ENCODE peak calls at places on chromosomes 12 and 14, in seven cellular contexts. K is A549, M is prostate gland, C is progenitor cell of endocrine pancreas, J is WTC11, L is GM13977, A is HFF-Myc. G is an unnamed sample.

GRCh38 chr12:13154027-13154538 is 42.4 kb upstream of the EMP1 start:
- DNase-seq in L (peak; percentile 23), J (no peak), M (no peak), C (no peak), A (no peak), K (no peak), G (no peak)

GRCh38 chr12:64806593-64806992 is 17.9 kb upstream of the TBC1D30 start:
- DNase-seq in A (peak; percentile 47), M (no peak), J (no peak), L (no peak), K (no peak), C (no peak), G (no peak)

GRCh38 chr12:84661732-84662326 is 250.8 kb downstream of the SLC6A15 start:
- DNase-seq in L (no peak), K (no peak), C (no peak), A (peak; percentile 21), M (no peak), J (no peak), G (no peak)

GRCh38 chr12:20601668-20602280 is 93.4 kb upstream of the SLCO1C1 start:
- DNase-seq in M (no peak), A (no peak), J (no peak), K (peak; percentile 18), L (peak; percentile 10), C (no peak), G (no peak)

GRCh38 chr12:120649442-120650248 is 9.2 kb downstream of the CABP1 start:
- DNase-seq in M (no peak), A (no peak), K (no peak), C (no peak), L (no peak), J (peak; percentile 28), G (no peak)

GRCh38 chr12:124694250-124694649 is 126.8 kb upstream of the NCOR2 start:
- DNase-seq in K (no peak), C (no peak), L (peak; percentile 48), M (no peak), J (no peak), A (no peak), G (no peak)

GRCh38 chr12:55957106-55957859 is 8.6 kb downstream of the PMEL start:
- DNase-seq in M (no peak), J (no peak), L (no peak), A (no peak), K (no peak), C (no peak), G (no peak)

GRCh38 chr12:118052324-118053070 is 8.5 kb downstream of the WSB2 start:
- DNase-seq in C (no peak), M (peak; percentile 76), L (no peak), A (peak; percentile 96), K (peak; percentile 98), J (no peak), G (no peak)

GRCh38 chr14:103512701-103513611 is 9.7 kb downstream of the CKB start:
- DNase-seq in C (no peak), K (no peak), A (no peak), M (peak; percentile 92), L (peak; percentile 13), J (no peak), G (no peak)

GRCh38 chr12:12555656-12556055 is 7.0 kb downstream of the DUSP16 start:
- DNase-seq in J (no peak), M (no peak), L (no peak), A (no peak), C (no peak), K (no peak), G (no peak)

GRCh38 chr14:24828486-24828885 is 194.5 kb upstream of the GZMB start:
- DNase-seq in M (no peak), J (no peak), L (no peak), A (no peak), C (no peak), K (no peak), G (no peak)

GRCh38 chr12:57545809-57546437 is 1.1 kb downstream of the DCTN2 start:
- DNase-seq in C (no peak), J (no peak), A (no peak), M (no peak), L (no peak), K (no peak), G (no peak)

GRCh38 chr12:52225752-52226151 is 7.3 kb upstream of the KRT7 start:
- DNase-seq in L (no peak), A (no peak), M (no peak), K (no peak), J (no peak), C (no peak), G (no peak)

GRCh38 chr12:105342464-105342863 is 12.0 kb downstream of the C12orf75 start:
- DNase-seq in J (no peak), K (no peak), A (no peak), M (no peak), L (no peak), C (no peak), G (no peak)

GRCh38 chr14:70000601-70001000 is 121.4 kb downstream of the SMOC1 start:
- DNase-seq in C (no peak), A (no peak), L (no peak), K (no peak), M (no peak), J (no peak), G (no peak)

GRCh38 chr14:25108959-25109358 is 59.0 kb upstream of the STXBP6 start:
- DNase-seq in J (no peak), A (no peak), M (peak; percentile 28), C (no peak), L (no peak), K (no peak), G (no peak)

GRCh38 chr12:94510128-94510527 is 50.5 kb upstream of the CEP83 start:
- DNase-seq in K (no peak), A (no peak), J (no peak), C (no peak), M (no peak), L (no peak), G (no peak)

GRCh38 chr14:40229676-40230075 is 797.4 kb upstream of the FBXO33 start:
- DNase-seq in L (no peak), K (no peak), C (no peak), J (no peak), M (no peak), A (no peak), G (no peak)

GRCh38 chr12:91973813-91974212 is 171.8 kb downstream of the BTG1 start:
- DNase-seq in M (no peak), J (no peak), K (no peak), A (no peak), L (no peak), C (no peak), G (no peak)

GRCh38 chr12:29066061-29066588 is 83.0 kb upstream of the FAR2 start:
- DNase-seq in M (no peak), A (peak; percentile 40), L (no peak), K (no peak), J (no peak), C (no peak), G (no peak)

GRCh38 chr12:4169959-4170358 is 103.6 kb upstream of the CCND2 start:
- DNase-seq in C (no peak), M (no peak), K (no peak), L (no peak), J (no peak), A (no peak), G (no peak)

DNA sequence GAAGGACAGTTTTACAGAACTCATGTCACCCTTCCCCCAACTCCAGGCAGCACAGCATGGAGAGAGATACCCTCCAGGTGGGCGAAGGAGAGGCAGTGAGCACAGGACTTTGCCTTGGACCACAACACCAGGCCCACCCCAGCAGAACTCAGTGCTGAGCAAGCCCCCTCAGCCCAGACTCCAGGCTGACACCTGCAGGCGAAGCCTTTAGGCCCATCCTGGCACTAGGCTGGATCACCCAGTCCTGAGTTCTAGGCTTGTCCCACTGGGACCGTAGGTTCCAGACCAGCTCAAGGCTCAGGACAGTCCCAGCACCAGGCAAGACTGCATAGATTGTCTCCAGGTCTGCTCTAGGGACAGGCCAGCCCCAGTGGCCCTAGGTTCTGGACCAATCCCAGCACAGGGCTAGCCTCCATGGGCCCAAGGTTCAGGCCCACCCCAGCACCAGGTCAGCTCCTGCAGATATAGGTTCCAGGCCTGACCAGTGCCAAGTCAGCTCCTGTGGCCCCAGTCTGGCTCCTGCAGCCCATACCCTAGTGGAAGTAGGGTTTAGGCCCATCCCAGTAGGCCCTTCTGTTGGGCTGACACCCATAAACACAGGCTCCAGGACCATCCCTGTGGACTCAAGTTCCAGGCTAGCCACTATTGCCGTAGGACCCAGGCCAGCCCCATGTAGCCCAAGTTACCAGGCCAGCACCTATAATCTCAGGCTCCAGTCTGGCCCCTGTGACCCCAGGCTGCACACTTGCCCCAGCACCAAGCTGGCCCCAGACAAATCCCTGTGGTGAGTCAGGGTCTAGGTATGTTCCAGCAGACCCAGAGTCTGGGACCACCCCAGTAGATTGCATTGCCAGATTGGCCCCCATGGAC is 9.4 kb downstream of the WASHC3 start:
- DNase-seq in M (no peak), C (no peak), A (no peak), L (no peak), K (no peak), J (peak; percentile 17), G (no peak)
- TF ChIP-seq CTCF in M (no peak), C (no peak), A (no peak), L (no peak), K (no peak), J (no peak), G (no peak)

DNA sequence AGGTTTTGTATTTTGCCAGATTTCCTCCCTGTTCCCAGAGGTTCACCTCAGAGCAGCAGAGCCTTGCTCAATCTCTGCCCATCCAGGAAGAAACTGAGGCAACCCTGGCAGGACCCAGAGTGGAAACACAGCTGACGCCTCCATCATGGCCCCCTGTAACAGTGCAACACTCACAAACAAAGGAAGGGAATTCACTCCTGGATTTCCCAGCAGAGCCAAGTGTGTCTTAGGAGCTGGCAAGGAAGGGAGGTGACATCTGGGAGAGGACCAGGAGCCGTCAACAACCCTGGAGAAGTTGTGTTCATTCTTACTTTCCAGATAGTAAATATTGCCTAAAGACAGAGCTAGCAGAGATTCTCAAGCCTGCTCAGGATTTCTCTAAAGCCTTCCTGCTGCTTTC is 73.7 kb downstream of the IRF2BPL start:
- DNase-seq in A (no peak), L (no peak), J (no peak), M (no peak), K (no peak), C (no peak), G (no peak)
- TF ChIP-seq CTCF in A (no peak), L (no peak), J (no peak), M (no peak), K (no peak), C (no peak), G (no peak)

GRCh38 chr14:49173765-49174373 is 412.3 kb downstream of the RPS29 start:
- DNase-seq in L (peak; percentile 45), C (peak; percentile 58), A (peak; percentile 27), K (peak; percentile 33), M (peak; percentile 8), J (peak; percentile 76), G (peak; percentile 75)
- TF ChIP-seq CTCF in L (peak; percentile 79), C (peak; percentile 77), A (peak; percentile 37), K (peak; percentile 57), M (peak; percentile 21), J (peak; percentile 39), G (peak; percentile 84)

GRCh38 chr12:108570743-108571603 is 8.6 kb downstream of the ISCU start:
- DNase-seq in C (no peak), K (no peak), L (no peak), M (no peak), J (no peak), A (no peak), G (no peak)
- TF ChIP-seq CTCF in C (peak; percentile 25), K (peak; percentile 53), L (peak; percentile 43), M (peak; percentile 35), J (no peak), A (peak; percentile 41), G (peak; percentile 33)

GRCh38 chr14:22748691-22749090 is 17.8 kb upstream of the OXA1L start:
- DNase-seq in M (no peak), K (no peak), L (peak; percentile 41), A (no peak), J (no peak), C (no peak), G (no peak)
- TF ChIP-seq CTCF in M (no peak), K (no peak), L (peak; percentile 11), A (no peak), J (no peak), C (no peak), G (no peak)

G was measured in neural crest cell.